ENCODE peak calls at places on chromosome 17, in six cellular contexts. One of them, this sample, is unnamed.

GRCh38 chr17:38875477-38876080 is 5.7 kb downstream of the LASP1 start:
- DNase-seq in RCC 7860: no peak
- DNase-seq in activated CD4-positive, alpha-beta T cell treated with anti-CD3 and anti-CD28 coated beads, Interleukin-2, amount 50 U/mL, for 48 hours: no peak
- DNase-seq in GM10248: no peak
- DNase-seq in NCI-H1092: no peak
- DNase-seq in fibroblast of pulmonary artery: no peak
- DNase-seq in this sample: no peak

GRCh38 chr17:29162909-29163341 is 17.3 kb downstream of the MYO18A start:
- DNase-seq in RCC 7860: no peak
- DNase-seq in activated CD4-positive, alpha-beta T cell treated with anti-CD3 and anti-CD28 coated beads, Interleukin-2, amount 50 U/mL, for 48 hours: no peak
- DNase-seq in GM10248: no peak
- DNase-seq in NCI-H1092: peak; percentile 27
- DNase-seq in fibroblast of pulmonary artery: no peak
- DNase-seq in this sample: no peak

GRCh38 chr17:69712801-69713311 is 298.4 kb downstream of the MAP2K6 start:
- DNase-seq in RCC 7860: no peak
- DNase-seq in activated CD4-positive, alpha-beta T cell treated with anti-CD3 and anti-CD28 coated beads, Interleukin-2, amount 50 U/mL, for 48 hours: no peak
- DNase-seq in GM10248: no peak
- DNase-seq in NCI-H1092: no peak
- DNase-seq in fibroblast of pulmonary artery: no peak
- DNase-seq in this sample: no peak

GRCh38 chr17:49987681-49988441 is 7.2 kb downstream of the DLX3 start:
- DNase-seq in RCC 7860: peak; percentile 58
- DNase-seq in activated CD4-positive, alpha-beta T cell treated with anti-CD3 and anti-CD28 coated beads, Interleukin-2, amount 50 U/mL, for 48 hours: no peak
- DNase-seq in GM10248: no peak
- DNase-seq in NCI-H1092: peak; percentile 59
- DNase-seq in fibroblast of pulmonary artery: no peak
- DNase-seq in this sample: no peak

GRCh38 chr17:47819475-47819874 is 2.1 kb downstream of the OSBPL7 start:
- DNase-seq in RCC 7860: no peak
- DNase-seq in activated CD4-positive, alpha-beta T cell treated with anti-CD3 and anti-CD28 coated beads, Interleukin-2, amount 50 U/mL, for 48 hours: no peak
- DNase-seq in GM10248: no peak
- DNase-seq in NCI-H1092: no peak
- DNase-seq in fibroblast of pulmonary artery: no peak
- DNase-seq in this sample: no peak

GRCh38 chr17:17030515-17031211 is 11.6 kb upstream of the MPRIP start:
- DNase-seq in RCC 7860: no peak
- DNase-seq in activated CD4-positive, alpha-beta T cell treated with anti-CD3 and anti-CD28 coated beads, Interleukin-2, amount 50 U/mL, for 48 hours: no peak
- DNase-seq in GM10248: no peak
- DNase-seq in NCI-H1092: no peak
- DNase-seq in fibroblast of pulmonary artery: no peak
- DNase-seq in this sample: no peak

GRCh38 chr17:66691644-66692500 is 143.0 kb upstream of the CACNG5 start:
- DNase-seq in RCC 7860: no peak
- DNase-seq in activated CD4-positive, alpha-beta T cell treated with anti-CD3 and anti-CD28 coated beads, Interleukin-2, amount 50 U/mL, for 48 hours: no peak
- DNase-seq in GM10248: no peak
- DNase-seq in NCI-H1092: no peak
- DNase-seq in fibroblast of pulmonary artery: peak; percentile 91
- DNase-seq in this sample: no peak

GRCh38 chr17:40093580-40094201 is 6.7 kb downstream of the NR1D1 start:
- DNase-seq in RCC 7860: no peak
- DNase-seq in activated CD4-positive, alpha-beta T cell treated with anti-CD3 and anti-CD28 coated beads, Interleukin-2, amount 50 U/mL, for 48 hours: no peak
- DNase-seq in GM10248: no peak
- DNase-seq in NCI-H1092: no peak
- DNase-seq in fibroblast of pulmonary artery: no peak
- DNase-seq in this sample: no peak

GRCh38 chr17:2068589-2069051 is 13.7 kb downstream of the HIC1 start:
- DNase-seq in RCC 7860: peak; percentile 33
- DNase-seq in activated CD4-positive, alpha-beta T cell treated with anti-CD3 and anti-CD28 coated beads, Interleukin-2, amount 50 U/mL, for 48 hours: peak; percentile 53
- DNase-seq in GM10248: no peak
- DNase-seq in NCI-H1092: no peak
- DNase-seq in fibroblast of pulmonary artery: peak; percentile 43
- DNase-seq in this sample: no peak

GRCh38 chr17:59666235-59666634 is 41.0 kb downstream of the PTRH2 start:
- DNase-seq in RCC 7860: no peak
- DNase-seq in activated CD4-positive, alpha-beta T cell treated with anti-CD3 and anti-CD28 coated beads, Interleukin-2, amount 50 U/mL, for 48 hours: no peak
- DNase-seq in GM10248: no peak
- DNase-seq in NCI-H1092: no peak
- DNase-seq in fibroblast of pulmonary artery: peak; percentile 25
- DNase-seq in this sample: no peak

GRCh38 chr17:37568350-37569053 is 40.7 kb downstream of the SYNRG start:
- DNase-seq in RCC 7860: no peak
- DNase-seq in activated CD4-positive, alpha-beta T cell treated with anti-CD3 and anti-CD28 coated beads, Interleukin-2, amount 50 U/mL, for 48 hours: no peak
- DNase-seq in GM10248: no peak
- DNase-seq in NCI-H1092: no peak
- DNase-seq in fibroblast of pulmonary artery: no peak
- DNase-seq in this sample: no peak

GRCh38 chr17:64554028-64554637 is 47.4 kb downstream of the CEP95 start:
- DNase-seq in RCC 7860: no peak
- DNase-seq in activated CD4-positive, alpha-beta T cell treated with anti-CD3 and anti-CD28 coated beads, Interleukin-2, amount 50 U/mL, for 48 hours: no peak
- DNase-seq in GM10248: no peak
- DNase-seq in NCI-H1092: no peak
- DNase-seq in fibroblast of pulmonary artery: no peak
- DNase-seq in this sample: no peak

GRCh38 chr17:5115673-5116651 is at the start of gene USP6:
- DNase-seq in RCC 7860: no peak
- DNase-seq in activated CD4-positive, alpha-beta T cell treated with anti-CD3 and anti-CD28 coated beads, Interleukin-2, amount 50 U/mL, for 48 hours: no peak
- DNase-seq in GM10248: no peak
- DNase-seq in NCI-H1092: no peak
- DNase-seq in fibroblast of pulmonary artery: no peak
- DNase-seq in this sample: no peak

GRCh38 chr17:28046034-28046825 is 3.8 kb downstream of the NLK start:
- DNase-seq in RCC 7860: no peak
- DNase-seq in activated CD4-positive, alpha-beta T cell treated with anti-CD3 and anti-CD28 coated beads, Interleukin-2, amount 50 U/mL, for 48 hours: no peak
- DNase-seq in GM10248: no peak
- DNase-seq in NCI-H1092: no peak
- DNase-seq in fibroblast of pulmonary artery: no peak
- DNase-seq in this sample: no peak

GRCh38 chr17:77200711-77201110 is 59.9 kb downstream of the SEC14L1 start:
- DNase-seq in RCC 7860: no peak
- DNase-seq in activated CD4-positive, alpha-beta T cell treated with anti-CD3 and anti-CD28 coated beads, Interleukin-2, amount 50 U/mL, for 48 hours: no peak
- DNase-seq in GM10248: no peak
- DNase-seq in NCI-H1092: no peak
- DNase-seq in fibroblast of pulmonary artery: peak; percentile 58
- DNase-seq in this sample: no peak

GRCh38 chr17:83176272-83176955 is 97.0 kb downstream of the METRNL start:
- DNase-seq in RCC 7860: no peak
- DNase-seq in activated CD4-positive, alpha-beta T cell treated with anti-CD3 and anti-CD28 coated beads, Interleukin-2, amount 50 U/mL, for 48 hours: no peak
- DNase-seq in GM10248: no peak
- DNase-seq in NCI-H1092: no peak
- DNase-seq in fibroblast of pulmonary artery: no peak
- DNase-seq in this sample: no peak

This sample was measured in NAMALWA.